ENCODE peak calls at places on chromosomes 1 and 21, in six cellular contexts. One of them, this sample, is unnamed.

GRCh38 chr21:43800124-43800523 is 10.7 kb downstream of the RRP1 start:
- DNase-seq in NCI-H510A: no peak
- DNase-seq in amygdala: no peak
- DNase-seq in GM03348: no peak
- DNase-seq in GF-D8: no peak
- DNase-seq in uterus: no peak
- DNase-seq in this sample: no peak

GRCh38 chr1:118381197-118381596 is 196.2 kb upstream of the SPAG17 start:
- DNase-seq in NCI-H510A: no peak
- DNase-seq in amygdala: no peak
- DNase-seq in GM03348: peak
- DNase-seq in GF-D8: no peak
- DNase-seq in uterus: no peak
- DNase-seq in this sample: no peak

GRCh38 chr1:210654176-210654786 is 325.6 kb downstream of the HHAT start:
- DNase-seq in NCI-H510A: no peak
- DNase-seq in amygdala: no peak
- DNase-seq in GM03348: no peak
- DNase-seq in GF-D8: no peak
- DNase-seq in uterus: no peak
- DNase-seq in this sample: no peak

GRCh38 chr1:246107516-246108277 is 399.4 kb downstream of the SMYD3 start:
- DNase-seq in NCI-H510A: no peak
- DNase-seq in amygdala: no peak
- DNase-seq in GM03348: no peak
- DNase-seq in GF-D8: peak
- DNase-seq in uterus: no peak
- DNase-seq in this sample: no peak

GRCh38 chr1:203126866-203127671 is 457 bp upstream of the ADORA1 start:
- DNase-seq in NCI-H510A: no peak
- DNase-seq in amygdala: no peak
- DNase-seq in GM03348: peak
- DNase-seq in GF-D8: no peak
- DNase-seq in uterus: no peak
- DNase-seq in this sample: no peak

GRCh38 chr21:44723177-44724131 is 12.1 kb upstream of the TSPEAR start:
- DNase-seq in NCI-H510A: no peak
- DNase-seq in amygdala: no peak
- DNase-seq in GM03348: no peak
- DNase-seq in GF-D8: no peak
- DNase-seq in uterus: no peak
- DNase-seq in this sample: no peak

GRCh38 chr1:209875510-209875909 is 47.7 kb downstream of the UTP25 start:
- DNase-seq in NCI-H510A: peak
- DNase-seq in amygdala: peak
- DNase-seq in GM03348: peak
- DNase-seq in GF-D8: no peak
- DNase-seq in uterus: no peak
- DNase-seq in this sample: peak

GRCh38 chr1:225849905-225850304 is 32.3 kb downstream of the TMEM63A start:
- DNase-seq in NCI-H510A: no peak
- DNase-seq in amygdala: peak
- DNase-seq in GM03348: no peak
- DNase-seq in GF-D8: no peak
- DNase-seq in uterus: peak
- DNase-seq in this sample: no peak

GRCh38 chr1:7380712-7381111 is 390.4 kb upstream of the VAMP3 start:
- DNase-seq in NCI-H510A: no peak
- DNase-seq in amygdala: no peak
- DNase-seq in GM03348: no peak
- DNase-seq in GF-D8: no peak
- DNase-seq in uterus: no peak
- DNase-seq in this sample: peak

GRCh38 chr1:232657426-232657825 is 27.5 kb upstream of the SIPA1L2 start:
- DNase-seq in NCI-H510A: no peak
- DNase-seq in amygdala: no peak
- DNase-seq in GM03348: no peak
- DNase-seq in GF-D8: no peak
- DNase-seq in uterus: no peak
- DNase-seq in this sample: no peak

GRCh38 chr1:212465311-212465710 is 32.6 kb downstream of the NENF start:
- DNase-seq in NCI-H510A: no peak
- DNase-seq in amygdala: no peak
- DNase-seq in GM03348: no peak
- DNase-seq in GF-D8: no peak
- DNase-seq in uterus: no peak
- DNase-seq in this sample: no peak

GRCh38 chr1:238951809-238952208 is 434.6 kb upstream of the CHRM3 start:
- DNase-seq in NCI-H510A: no peak
- DNase-seq in amygdala: peak
- DNase-seq in GM03348: no peak
- DNase-seq in GF-D8: no peak
- DNase-seq in uterus: no peak
- DNase-seq in this sample: no peak

GRCh38 chr1:150268342-150268705 is 492 bp downstream of the APH1A start:
- DNase-seq in NCI-H510A: no peak
- DNase-seq in amygdala: no peak
- DNase-seq in GM03348: peak
- DNase-seq in GF-D8: no peak
- DNase-seq in uterus: no peak
- DNase-seq in this sample: no peak

GRCh38 chr1:8836228-8836627 is 18.8 kb upstream of the RERE start:
- DNase-seq in NCI-H510A: no peak
- DNase-seq in amygdala: peak
- DNase-seq in GM03348: peak
- DNase-seq in GF-D8: no peak
- DNase-seq in uterus: no peak
- DNase-seq in this sample: no peak

GRCh38 chr1:102970496-102971078 is 137.7 kb downstream of the COL11A1 start:
- DNase-seq in NCI-H510A: peak
- DNase-seq in amygdala: no peak
- DNase-seq in GM03348: peak
- DNase-seq in GF-D8: no peak
- DNase-seq in uterus: no peak
- DNase-seq in this sample: no peak

GRCh38 chr1:5403935-5404334 is 588.3 kb downstream of the NPHP4 start:
- DNase-seq in NCI-H510A: no peak
- DNase-seq in amygdala: no peak
- DNase-seq in GM03348: no peak
- DNase-seq in GF-D8: no peak
- DNase-seq in uterus: no peak
- DNase-seq in this sample: no peak

GRCh38 chr1:43975249-43975961 is 645 bp downstream of the ATP6V0B start:
- DNase-seq in NCI-H510A: peak
- DNase-seq in amygdala: peak
- DNase-seq in GM03348: peak
- DNase-seq in GF-D8: peak
- DNase-seq in uterus: no peak
- DNase-seq in this sample: no peak

GRCh38 chr1:224340711-224341384 is 10.9 kb upstream of the NVL start:
- DNase-seq in NCI-H510A: no peak
- DNase-seq in amygdala: no peak
- DNase-seq in GM03348: no peak
- DNase-seq in GF-D8: no peak
- DNase-seq in uterus: no peak
- DNase-seq in this sample: no peak

GRCh38 chr1:185526318-185527307 is 207.6 kb upstream of the HMCN1 start:
- DNase-seq in NCI-H510A: no peak
- DNase-seq in amygdala: no peak
- DNase-seq in GM03348: no peak
- DNase-seq in GF-D8: no peak
- DNase-seq in uterus: no peak
- DNase-seq in this sample: no peak

GRCh38 chr1:65150583-65151263 is 2.7 kb downstream of the AK4 start:
- DNase-seq in NCI-H510A: no peak
- DNase-seq in amygdala: no peak
- DNase-seq in GM03348: no peak
- DNase-seq in GF-D8: no peak
- DNase-seq in uterus: no peak
- DNase-seq in this sample: no peak

GRCh38 chr21:42905195-42905594 is 12.1 kb downstream of the NDUFV3 start:
- DNase-seq in NCI-H510A: no peak
- DNase-seq in amygdala: no peak
- DNase-seq in GM03348: no peak
- DNase-seq in GF-D8: no peak
- DNase-seq in uterus: no peak
- DNase-seq in this sample: no peak

GRCh38 chr1:200380589-200381021 is 29.2 kb downstream of the ZNF281 start:
- DNase-seq in NCI-H510A: no peak
- DNase-seq in amygdala: no peak
- DNase-seq in GM03348: no peak
- DNase-seq in GF-D8: no peak
- DNase-seq in uterus: no peak
- DNase-seq in this sample: no peak

GRCh38 chr1:19463204-19463803 is 22.0 kb downstream of the CAPZB start:
- DNase-seq in NCI-H510A: no peak
- DNase-seq in amygdala: peak
- DNase-seq in GM03348: no peak
- DNase-seq in GF-D8: peak
- DNase-seq in uterus: no peak
- DNase-seq in this sample: no peak

GRCh38 chr1:167515461-167515860 is 2.9 kb downstream of the CD247 start:
- DNase-seq in NCI-H510A: no peak
- DNase-seq in amygdala: no peak
- DNase-seq in GM03348: no peak
- DNase-seq in GF-D8: no peak
- DNase-seq in uterus: no peak
- DNase-seq in this sample: no peak

GRCh38 chr1:59814180-59814900 is 409 bp upstream of the HOOK1 start:
- DNase-seq in NCI-H510A: peak
- DNase-seq in amygdala: peak
- DNase-seq in GM03348: no peak
- DNase-seq in GF-D8: no peak
- DNase-seq in uterus: peak
- DNase-seq in this sample: peak

GRCh38 chr1:86753700-86754099 is 49.3 kb downstream of the SH3GLB1 start:
- DNase-seq in NCI-H510A: peak
- DNase-seq in amygdala: no peak
- DNase-seq in GM03348: no peak
- DNase-seq in GF-D8: no peak
- DNase-seq in uterus: no peak
- DNase-seq in this sample: no peak

GRCh38 chr1:84997667-84998600 is 1.0 kb upstream of the MCOLN2 start:
- DNase-seq in NCI-H510A: peak
- DNase-seq in amygdala: no peak
- DNase-seq in GM03348: peak
- DNase-seq in GF-D8: no peak
- DNase-seq in uterus: no peak
- DNase-seq in this sample: peak

GRCh38 chr1:10724948-10725852 is 71.2 kb downstream of the CASZ1 start:
- DNase-seq in NCI-H510A: peak
- DNase-seq in amygdala: no peak
- DNase-seq in GM03348: peak
- DNase-seq in GF-D8: no peak
- DNase-seq in uterus: peak
- DNase-seq in this sample: peak

GRCh38 chr1:88021529-88021928 is 662.5 kb upstream of the PKN2 start:
- DNase-seq in NCI-H510A: no peak
- DNase-seq in amygdala: no peak
- DNase-seq in GM03348: no peak
- DNase-seq in GF-D8: no peak
- DNase-seq in uterus: no peak
- DNase-seq in this sample: no peak

GRCh38 chr1:117760069-117760468 is 154.2 kb downstream of the TENT5C start:
- DNase-seq in NCI-H510A: no peak
- DNase-seq in amygdala: no peak
- DNase-seq in GM03348: no peak
- DNase-seq in GF-D8: no peak
- DNase-seq in uterus: no peak
- DNase-seq in this sample: no peak

GRCh38 chr21:34113842-34114241 is 40.5 kb downstream of the MRPS6 start:
- DNase-seq in NCI-H510A: no peak
- DNase-seq in amygdala: no peak
- DNase-seq in GM03348: no peak
- DNase-seq in GF-D8: no peak
- DNase-seq in uterus: no peak
- DNase-seq in this sample: no peak

GRCh38 chr1:111192643-111193519 is 7.6 kb downstream of the DENND2D start:
- DNase-seq in NCI-H510A: no peak
- DNase-seq in amygdala: peak
- DNase-seq in GM03348: peak
- DNase-seq in GF-D8: no peak
- DNase-seq in uterus: no peak
- DNase-seq in this sample: no peak

GRCh38 chr1:238060046-238060445 is 169.3 kb upstream of the ZP4 start:
- DNase-seq in NCI-H510A: no peak
- DNase-seq in amygdala: no peak
- DNase-seq in GM03348: no peak
- DNase-seq in GF-D8: no peak
- DNase-seq in uterus: no peak
- DNase-seq in this sample: no peak

GRCh38 chr21:45508607-45509565 is 33.4 kb downstream of the SLC19A1 start:
- DNase-seq in NCI-H510A: no peak
- DNase-seq in amygdala: no peak
- DNase-seq in GM03348: no peak
- DNase-seq in GF-D8: no peak
- DNase-seq in uterus: no peak
- DNase-seq in this sample: no peak

GRCh38 chr1:155001438-155001687 is 1.2 kb upstream of the ZBTB7B start:
- DNase-seq in NCI-H510A: no peak
- DNase-seq in amygdala: no peak
- DNase-seq in GM03348: no peak
- DNase-seq in GF-D8: no peak
- DNase-seq in uterus: no peak
- DNase-seq in this sample: no peak

GRCh38 chr1:33424205-33424604 is 6.7 kb downstream of the PHC2 start:
- DNase-seq in NCI-H510A: no peak
- DNase-seq in amygdala: no peak
- DNase-seq in GM03348: no peak
- DNase-seq in GF-D8: no peak
- DNase-seq in uterus: no peak
- DNase-seq in this sample: no peak

This sample was measured in DMS79.